ENCODE peak calls at places on chromosomes 13 and 19, in seven cellular contexts. B is mesendoderm, Z is neuronal stem cell, L is H9, X is H1, M is mesenchymal stem cell, U is trophoblast cell. I is an unnamed sample.

GRCh38 chr13:76621726-76622125 is 264.5 kb downstream of the KCTD12 start:
- DNase-seq in B (no peak), Z (no peak), L (no peak), X (no peak), M (no peak), U (no peak), I (no peak)

GRCh38 chr13:44107357-44108121 is 227.8 kb downstream of the LACC1 start:
- DNase-seq in B (no peak), Z (no peak), L (no peak), X (no peak), M (no peak), U (peak; percentile 64), I (no peak)

GRCh38 chr13:110711778-110712070 is 1.8 kb upstream of the ING1 start:
- DNase-seq in B (no peak), Z (no peak), L (no peak), X (no peak), M (peak; percentile 45), U (no peak), I (no peak)

GRCh38 chr19:38683393-38684077 is 36.1 kb downstream of the ACTN4 start:
- DNase-seq in B (peak; percentile 98), Z (no peak), L (peak; percentile 96), X (peak; percentile 83), M (peak; percentile 92), U (peak; percentile 97), I (peak; percentile 85)

GRCh38 chr13:44573790-44574465 is 2.2 kb downstream of the TSC22D1 start:
- DNase-seq in B (peak; percentile 78), Z (no peak), L (peak; percentile 55), X (no peak), M (peak; percentile 50), U (peak; percentile 66), I (peak; percentile 67)

GRCh38 chr13:46516624-46517318 is 36.2 kb upstream of the LRCH1 start:
- DNase-seq in B (no peak), Z (no peak), L (no peak), X (no peak), M (no peak), U (no peak), I (no peak)

GRCh38 chr13:89827552-89827951 is 1519.9 kb upstream of the MIR17HG start:
- DNase-seq in B (peak; percentile 1), Z (no peak), L (no peak), X (no peak), M (no peak), U (no peak), I (no peak)

GRCh38 chr19:38657633-38658222 is 10.3 kb downstream of the ACTN4 start:
- DNase-seq in B (peak; percentile 92), Z (no peak), L (no peak), X (no peak), M (peak; percentile 92), U (peak; percentile 98), I (peak; percentile 89)

GRCh38 chr19:47518139-47518538 is 3.3 kb upstream of the NAPA start:
- DNase-seq in B (no peak), Z (no peak), L (no peak), X (no peak), M (no peak), U (no peak), I (no peak)

GRCh38 chr13:94495806-94496205 is 16.3 kb upstream of the DCT start:
- DNase-seq in B (no peak), Z (no peak), L (no peak), X (no peak), M (no peak), U (no peak), I (no peak)

GRCh38 chr13:113663934-113664333 is 3.1 kb upstream of the GRK1 start:
- DNase-seq in B (no peak), Z (no peak), L (no peak), X (no peak), M (no peak), U (no peak), I (no peak)

GRCh38 chr19:53538378-53539109 is 599 bp downstream of the ZNF331 start:
- DNase-seq in B (peak; percentile 22), Z (no peak), L (peak; percentile 33), X (no peak), M (no peak), U (no peak), I (no peak)

GRCh38 chr19:48807590-48808308 is 3.1 kb downstream of the BCAT2 start:
- DNase-seq in B (no peak), Z (no peak), L (peak; percentile 56), X (peak; percentile 59), M (no peak), U (no peak), I (no peak)

GRCh38 chr19:41298327-41298964 is 11.5 kb upstream of the CCDC97 start:
- DNase-seq in B (peak; percentile 80), Z (no peak), L (no peak), X (no peak), M (peak; percentile 99), U (peak; percentile 98), I (peak; percentile 82)

GRCh38 chr13:30730526-30730925 is 4.8 kb upstream of the ALOX5AP start:
- DNase-seq in B (peak; percentile 63), Z (peak; percentile 12), L (peak; percentile 35), X (no peak), M (peak; percentile 72), U (peak; percentile 86), I (no peak)

GRCh38 chr13:38090913-38091312 is 221.3 kb upstream of the TRPC4 start:
- DNase-seq in B (peak; percentile 39), Z (no peak), L (no peak), X (no peak), M (no peak), U (no peak), I (no peak)

GRCh38 chr19:7975037-7975436 is 30.4 kb downstream of the ELAVL1 start:
- DNase-seq in B (no peak), Z (no peak), L (no peak), X (no peak), M (no peak), U (no peak), I (no peak)

GRCh38 chr13:29817604-29818378 is 32.6 kb downstream of the UBL3 start:
- DNase-seq in B (no peak), Z (no peak), L (no peak), X (no peak), M (peak; percentile 23), U (no peak), I (peak; percentile 23)

GRCh38 chr19:17311455-17312248 is 2.3 kb downstream of the DDA1 start:
- DNase-seq in B (peak; percentile 77), Z (no peak), L (no peak), X (no peak), M (peak; percentile 90), U (peak; percentile 99), I (peak; percentile 79)

GRCh38 chr13:48909088-48909389 is 66.7 kb upstream of the FNDC3A start:
- DNase-seq in B (no peak), Z (no peak), L (no peak), X (no peak), M (no peak), U (no peak), I (no peak)

GRCh38 chr19:8444677-8445487 is at the start of gene HNRNPM:
- DNase-seq in B (peak; percentile 98), Z (peak; percentile 98), L (peak; percentile 99), X (peak; percentile 100), M (peak; percentile 96), U (peak; percentile 100), I (peak; percentile 95)

GRCh38 chr13:75495938-75496337 is 14.0 kb upstream of the TBC1D4 start:
- DNase-seq in B (no peak), Z (no peak), L (no peak), X (no peak), M (peak; percentile 68), U (peak; percentile 73), I (peak; percentile 80)

GRCh38 chr13:89574077-89574476 is 1773.4 kb upstream of the MIR17HG start:
- DNase-seq in B (no peak), Z (no peak), L (no peak), X (no peak), M (no peak), U (no peak), I (no peak)

GRCh38 chr13:77860621-77861020 is 58.0 kb downstream of the EDNRB start:
- DNase-seq in B (no peak), Z (no peak), L (no peak), X (no peak), M (peak; percentile 85), U (peak; percentile 31), I (peak; percentile 93)
- H2AK5ac ChIP-seq in B (no peak overlapping the region), Z (no peak overlapping the region), L (no peak overlapping the region), X (no peak overlapping the region), M (no peak overlapping the region), U (no peak overlapping the region), I (peak overlapping the region; percentile 37)

GRCh38 chr19:2782357-2782935 is 627 bp downstream of the SGTA start:
- DNase-seq in B (peak; percentile 14), Z (peak; percentile 14), L (no peak), X (no peak), M (peak; percentile 21), U (peak; percentile 55), I (no peak)

GRCh38 chr19:2782936-2783780 is at the start of gene SGTA:
- DNase-seq in B (peak; percentile 100), Z (peak; percentile 98), L (peak; percentile 99), X (peak; percentile 95), M (peak; percentile 99), U (peak; percentile 100), I (peak; percentile 99)

GRCh38 chr19:2785244-2786000 is at the start of gene THOP1:
- DNase-seq in B (peak; percentile 99), Z (peak; percentile 99), L (peak; percentile 99), X (peak; percentile 97), M (peak; percentile 99), U (peak; percentile 100), I (peak; percentile 99)

GRCh38 chr19:2787115-2787514 is 1.8 kb downstream of the THOP1 start:
- DNase-seq in B (no peak), Z (no peak), L (no peak), X (no peak), M (no peak), U (peak; percentile 89), I (no peak)

DNA sequence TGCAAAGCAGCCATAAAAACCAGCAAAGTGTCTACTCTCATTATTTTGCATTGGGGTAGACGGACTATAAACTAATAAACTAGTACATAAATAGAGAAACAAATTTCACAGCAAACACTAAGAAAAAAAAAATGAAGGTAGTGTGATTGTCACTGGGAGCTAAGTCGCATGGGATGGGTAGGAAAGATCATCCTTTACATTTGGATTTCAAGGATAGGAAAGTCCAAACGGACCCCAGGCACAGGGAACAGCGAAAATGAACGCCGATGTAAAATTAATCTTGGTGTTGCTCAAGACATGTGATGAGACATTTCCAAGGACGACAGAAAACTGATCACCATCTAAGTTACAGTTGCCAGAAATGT is 690 bp upstream of the SGTA start:
- DNase-seq in B (no peak), Z (no peak), L (no peak), X (no peak), M (no peak), U (peak; percentile 3), I (no peak)
- H2AK5ac ChIP-seq in B (no peak overlapping the region), Z (no peak overlapping the region), L (no peak overlapping the region), X (no peak overlapping the region), M (no peak overlapping the region), U (no peak overlapping the region), I (no peak overlapping the region)

GRCh38 chr13:105231579-105231978 is 1303.9 kb downstream of the EFNB2 start:
- DNase-seq in B (no peak), Z (no peak), L (no peak), X (no peak), M (no peak), U (no peak), I (no peak)
- H2AK5ac ChIP-seq in B (no peak overlapping the region), Z (no peak overlapping the region), L (no peak overlapping the region), X (no peak overlapping the region), M (no peak overlapping the region), U (no peak overlapping the region), I (no peak overlapping the region)

GRCh38 chr19:58213075-58213369 is 15.7 kb upstream of the ZNF544 start:
- DNase-seq in B (no peak), Z (no peak), L (no peak), X (no peak), M (no peak), U (no peak), I (no peak)
- H2AK5ac ChIP-seq in B (no peak overlapping the region), Z (no peak overlapping the region), L (no peak overlapping the region), X (no peak overlapping the region), M (no peak overlapping the region), U (no peak overlapping the region), I (no peak overlapping the region)

I was measured in IMR-90.